ENCODE peak calls at places on chromosome 4, in five cellular contexts. R is sigmoid colon, Z is HCT116, V is lower leg skin, P is K562. E is an unnamed sample.

GRCh38 chr4:2095236-2096072 is 36.3 kb downstream of the NAT8L start:
- DNase-seq in R (no peak), V (peak; percentile 58), P (no peak), Z (no peak), E (no peak)

GRCh38 chr4:159003420-159004253 is 99.2 kb upstream of the RAPGEF2 start:
- DNase-seq in V (no peak), Z (no peak), R (no peak), P (peak; percentile 20), E (no peak)

GRCh38 chr4:105715692-105716278 is 7.2 kb downstream of the GSTCD start:
- DNase-seq in Z (peak; percentile 13), R (no peak), P (no peak), V (no peak), E (no peak)

GRCh38 chr4:78293841-78294301 is 236.7 kb downstream of the FRAS1 start:
- DNase-seq in V (no peak), P (no peak), Z (no peak), R (no peak), E (no peak)

GRCh38 chr4:94540476-94540875 is 88.7 kb downstream of the PDLIM5 start:
- DNase-seq in V (no peak), Z (no peak), R (no peak), P (no peak), E (no peak)

GRCh38 chr4:153931804-153932203 is 142.9 kb upstream of the SFRP2 start:
- DNase-seq in R (no peak), Z (no peak), P (no peak), V (no peak), E (no peak)

GRCh38 chr4:133839326-133839725 is 362.3 kb downstream of the PABPC4L start:
- DNase-seq in Z (no peak), V (no peak), P (no peak), R (no peak), E (no peak)

GRCh38 chr4:183987987-183988392 is 82.9 kb downstream of the STOX2 start:
- DNase-seq in V (no peak), R (peak; percentile 90), Z (peak; percentile 68), P (peak; percentile 16), E (peak; percentile 52)

GRCh38 chr4:101393256-101393655 is 45.9 kb upstream of the PPP3CA start:
- DNase-seq in V (no peak), Z (peak; percentile 81), R (no peak), P (no peak), E (peak; percentile 3)

GRCh38 chr4:151403656-151404055 is 5.3 kb upstream of the FHIP1A start:
- DNase-seq in V (no peak), Z (no peak), P (no peak), R (no peak), E (no peak)

GRCh38 chr4:146245899-146246298 is 31.6 kb downstream of the REELD1 start:
- DNase-seq in P (no peak), R (no peak), Z (no peak), V (no peak), E (no peak)

GRCh38 chr4:71195932-71196331 is 142.9 kb upstream of the SLC4A4 start:
- DNase-seq in Z (no peak), V (no peak), P (no peak), R (peak; percentile 56), E (no peak)

GRCh38 chr4:103422467-103423219 is 224.5 kb upstream of the CENPE start:
- DNase-seq in R (no peak), V (no peak), P (no peak), Z (no peak), E (no peak)

GRCh38 chr4:1763550-1764080 is 29.5 kb upstream of the FGFR3 start:
- DNase-seq in R (no peak), P (peak; percentile 62), Z (no peak), V (no peak), E (no peak)

GRCh38 chr4:61200195-61200990 is at the start of gene ADGRL3:
- DNase-seq in P (no peak), Z (no peak), V (peak; percentile 80), R (peak; percentile 52), E (no peak)

GRCh38 chr4:88592600-88593448 is 544 bp downstream of the HERC3 start:
- DNase-seq in P (peak; percentile 92), V (peak; percentile 94), R (peak; percentile 85), Z (peak; percentile 48), E (peak; percentile 62)

GRCh38 chr4:122854444-122854843 is 27.8 kb downstream of the FGF2 start:
- DNase-seq in V (no peak), Z (no peak), R (no peak), P (no peak), E (no peak)

GRCh38 chr4:57492479-57492878 is 382.3 kb upstream of the IGFBP7 start:
- DNase-seq in P (no peak), V (no peak), R (no peak), Z (no peak), E (no peak)

GRCh38 chr4:106421441-106422296 is 53.1 kb upstream of the GIMD1 start:
- DNase-seq in Z (no peak), R (no peak), P (no peak), V (no peak), E (no peak)

GRCh38 chr4:157728215-157728614 is 444.6 kb downstream of the GASK1B start:
- DNase-seq in R (no peak), Z (no peak), V (no peak), P (no peak), E (no peak)

GRCh38 chr4:77075869-77076801 is at the start of gene CCNI:
- DNase-seq in Z (peak; percentile 95), R (peak; percentile 99), V (peak; percentile 99), P (peak; percentile 94), E (peak; percentile 63)

GRCh38 chr4:77073106-77073858 is 2.5 kb downstream of the CCNI start:
- DNase-seq in P (no peak), V (no peak), R (no peak), Z (no peak), E (no peak)

GRCh38 chr4:77076889-77077635 is 1.3 kb upstream of the CCNI start:
- DNase-seq in P (no peak), R (no peak), Z (no peak), V (no peak), E (no peak)

GRCh38 chr4:77073981-77074865 is 1.6 kb downstream of the CCNI start:
- DNase-seq in P (no peak), R (no peak), V (no peak), Z (no peak), E (no peak)

DNA sequence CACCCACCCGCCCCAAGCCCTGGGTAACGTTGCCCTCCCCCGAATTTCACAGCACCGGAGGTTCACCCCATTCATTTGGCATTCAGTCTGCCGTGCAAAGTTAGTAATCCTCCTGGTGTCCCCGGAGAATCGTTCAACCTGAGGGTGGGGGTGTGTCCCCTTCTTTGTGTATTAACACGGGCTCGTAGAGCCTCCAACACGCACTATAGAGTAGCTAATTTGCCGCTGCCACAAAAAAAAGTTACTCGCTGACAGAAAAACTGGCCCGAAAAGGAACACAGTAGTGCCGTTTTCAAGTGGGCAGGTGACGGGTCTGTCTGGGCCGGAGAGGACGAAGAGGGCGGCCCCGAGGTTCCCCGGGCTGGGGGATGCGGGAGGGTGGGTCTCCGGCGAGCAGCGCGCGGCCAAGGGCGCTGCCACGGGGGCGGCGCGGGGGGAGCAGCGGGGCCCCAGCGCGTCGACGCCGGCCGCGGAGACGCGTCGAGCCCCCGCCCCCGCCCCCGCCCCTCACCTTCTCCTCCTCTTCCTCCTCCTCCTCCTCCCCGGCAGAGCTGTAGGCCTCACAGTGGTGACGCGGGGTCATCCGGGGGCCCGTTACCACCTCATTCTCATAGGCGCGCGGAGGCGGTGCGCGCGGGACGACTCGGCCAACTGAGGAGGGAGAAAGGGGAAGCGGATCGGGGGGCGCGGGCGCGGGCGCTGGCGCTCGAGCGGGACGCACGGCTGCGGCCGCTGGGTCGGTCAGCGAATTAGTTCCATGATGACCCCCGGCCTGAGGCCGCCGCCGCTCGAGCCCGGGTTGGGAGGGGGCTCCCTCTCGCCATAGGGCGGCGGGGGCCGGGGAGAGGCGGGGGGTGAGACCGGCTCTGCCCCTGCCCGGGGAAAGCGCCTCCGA is 581 bp downstream of the CCNI start:
- DNase-seq in P (peak; percentile 81), V (peak; percentile 93), Z (no peak), R (peak; percentile 87), E (peak; percentile 37)
- TF ChIP-seq POLR2A in P (no peak), V (no peak), Z (no peak), R (no peak), E (peak; percentile 81)

GRCh38 chr4:39978378-39978775 is 666 bp upstream of the PDS5A start:
- DNase-seq in R (no peak), Z (no peak), V (no peak), P (no peak), E (no peak)

GRCh38 chr4:39976141-39976944 is 1.4 kb downstream of the PDS5A start:
- DNase-seq in V (peak; percentile 89), P (peak; percentile 54), R (peak; percentile 84), Z (peak; percentile 76), E (peak; percentile 39)

GRCh38 chr4:39976945-39977488 is 694 bp downstream of the PDS5A start:
- DNase-seq in Z (no peak), P (no peak), V (peak; percentile 90), R (peak; percentile 71), E (peak; percentile 15)

GRCh38 chr4:39978904-39979303 is 1.2 kb upstream of the PDS5A start:
- DNase-seq in P (no peak), Z (no peak), V (no peak), R (no peak), E (no peak)

GRCh38 chr4:39977489-39978377 is at the start of gene PDS5A:
- DNase-seq in R (peak; percentile 93), V (peak; percentile 96), Z (peak; percentile 72), P (peak; percentile 96), E (peak; percentile 76)
- TF ChIP-seq POLR2A in R (no peak), V (no peak), Z (peak; percentile 77), P (peak; percentile 68), E (peak; percentile 70)

DNA sequence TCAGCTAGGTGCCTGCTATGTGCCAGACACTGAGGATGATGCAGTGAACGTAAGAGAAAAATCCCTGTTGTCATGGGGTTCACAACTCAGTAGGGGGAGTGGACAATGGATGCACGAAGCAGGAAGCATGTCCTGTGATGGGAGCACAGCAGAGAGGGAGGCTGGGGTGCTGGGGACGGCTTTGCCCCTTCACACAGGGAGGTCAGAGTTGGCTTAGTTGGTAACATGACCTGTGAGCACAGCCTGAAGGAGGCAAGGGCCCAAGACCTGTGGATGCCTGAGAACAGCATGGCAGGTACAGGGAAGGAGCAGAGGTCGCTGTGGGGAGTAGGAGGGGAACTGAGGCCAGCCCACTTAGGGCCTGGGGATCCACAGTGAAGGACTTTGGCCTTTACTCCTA is 109.4 kb downstream of the STK32B start:
- DNase-seq in P (no peak), V (no peak), Z (no peak), R (no peak), E (no peak)
- TF ChIP-seq POLR2A in P (no peak), V (no peak), Z (no peak), R (no peak), E (no peak)

DNA sequence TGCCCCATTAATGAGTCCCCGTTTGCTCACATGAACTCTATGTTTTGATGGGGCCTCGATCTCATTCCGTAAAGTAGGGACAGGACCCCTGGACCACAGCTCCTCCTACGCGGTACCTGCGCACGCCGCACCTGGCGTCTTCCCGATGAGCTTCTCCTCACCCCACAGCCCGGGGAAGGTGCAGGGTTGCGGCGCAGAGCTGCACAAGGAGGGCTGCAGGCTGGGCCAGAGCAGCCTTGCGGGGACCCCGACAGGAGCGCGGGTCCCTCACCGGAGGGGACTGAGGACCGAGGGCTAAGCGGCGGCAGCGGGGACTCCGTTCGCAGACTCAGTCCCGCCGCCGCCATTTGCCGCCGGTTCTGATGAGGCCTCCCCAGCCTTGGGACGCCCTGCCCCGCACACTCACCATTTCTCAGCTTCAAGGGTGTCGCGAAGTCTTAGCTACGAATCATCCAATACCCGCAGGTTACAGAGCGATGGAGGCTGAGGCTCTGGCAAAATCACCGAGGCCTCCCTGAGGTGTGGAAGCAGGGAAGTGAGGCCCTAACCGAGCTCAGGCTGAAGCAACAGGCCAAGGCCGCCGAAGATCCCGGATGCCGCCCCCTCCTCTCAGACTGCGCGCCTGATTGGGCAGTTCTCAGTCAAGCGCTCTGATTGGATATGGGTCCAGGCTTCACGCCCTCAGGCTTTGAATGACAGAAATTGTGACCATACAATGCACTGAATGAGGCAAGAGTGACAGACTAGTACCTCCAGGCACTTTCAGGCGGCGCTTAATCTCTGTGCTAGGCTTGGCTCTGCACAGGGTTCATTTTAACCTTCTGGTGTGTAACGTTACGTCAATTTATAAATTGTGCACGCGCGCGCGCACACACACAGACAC is 25.1 kb downstream of the ZNF721 start:
- DNase-seq in V (peak; percentile 99), P (peak; percentile 97), Z (peak; percentile 99), R (peak; percentile 98), E (peak; percentile 55)
- TF ChIP-seq POLR2A in V (peak; percentile 26), P (peak; percentile 96), Z (peak; percentile 87), R (peak; percentile 56), E (peak; percentile 90)